ENCODE peak calls at places on chromosomes 1 and 21, in ten cellular contexts. C, M, V, H, K, D, Q, X, B and W are unnamed samples.

GRCh38 chr1:200252526-200252925 is 157.3 kb downstream of the ZNF281 start:
- DNase-seq in C (peak; percentile 56), M (no peak), V (no peak), H (no peak), K (no peak), D (no peak), Q (no peak), X (no peak), B (no peak), W (no peak)

GRCh38 chr21:29238052-29238966 is 60.4 kb upstream of the BACH1 start:
- DNase-seq in C (no peak), M (no peak), V (no peak), H (no peak), K (no peak), D (no peak), Q (no peak), X (no peak), B (no peak), W (no peak)

GRCh38 chr1:50329332-50329932 is 93.8 kb downstream of the DMRTA2 start:
- DNase-seq in C (no peak), M (no peak), V (no peak), H (peak; percentile 34), K (peak; percentile 20), D (no peak), Q (no peak), X (no peak), B (no peak), W (peak; percentile 26)

GRCh38 chr1:103171041-103171590 is 62.8 kb upstream of the COL11A1 start:
- DNase-seq in C (no peak), M (no peak), V (no peak), H (no peak), K (no peak), D (no peak), Q (no peak), X (peak; percentile 6), B (no peak), W (no peak)

GRCh38 chr1:224433671-224434446 is 738 bp downstream of the WDR26 start:
- DNase-seq in C (peak; percentile 33), M (no peak), V (peak; percentile 38), H (peak; percentile 55), K (peak; percentile 15), D (peak; percentile 26), Q (peak; percentile 32), X (peak; percentile 44), B (peak; percentile 54), W (peak; percentile 44)

GRCh38 chr1:167791281-167792209 is 69.8 kb downstream of the MPZL1 start:
- DNase-seq in C (peak; percentile 87), M (no peak), V (no peak), H (no peak), K (no peak), D (no peak), Q (no peak), X (peak; percentile 28), B (no peak), W (no peak)

GRCh38 chr1:18820791-18821641 is 38.4 kb downstream of the TAS1R2 start:
- DNase-seq in C (peak; percentile 47), M (peak; percentile 38), V (peak; percentile 42), H (peak; percentile 11), K (peak; percentile 47), D (peak; percentile 80), Q (peak; percentile 50), X (peak; percentile 90), B (peak; percentile 88), W (peak; percentile 84)

GRCh38 chr1:232110281-232111090 is 483.9 kb downstream of the DISC1 start:
- DNase-seq in C (peak; percentile 83), M (no peak), V (no peak), H (peak; percentile 73), K (peak; percentile 92), D (no peak), Q (no peak), X (peak; percentile 16), B (no peak), W (no peak)

GRCh38 chr1:222040163-222040900 is 298.4 kb upstream of the DUSP10 start:
- DNase-seq in C (peak; percentile 21), M (no peak), V (no peak), H (no peak), K (no peak), D (no peak), Q (no peak), X (no peak), B (no peak), W (no peak)

GRCh38 chr21:35475006-35475405 is 425.9 kb upstream of the RUNX1 start:
- DNase-seq in C (peak; percentile 50), M (no peak), V (no peak), H (no peak), K (peak; percentile 49), D (no peak), Q (no peak), X (no peak), B (no peak), W (no peak)

GRCh38 chr1:100249155-100249536 is 488 bp downstream of the DBT start:
- DNase-seq in C (no peak), M (no peak), V (no peak), H (no peak), K (no peak), D (no peak), Q (no peak), X (peak; percentile 12), B (no peak), W (no peak)

GRCh38 chr1:184693011-184693410 is 61.6 kb downstream of the EDEM3 start:
- DNase-seq in C (peak; percentile 91), M (no peak), V (no peak), H (no peak), K (no peak), D (no peak), Q (no peak), X (no peak), B (no peak), W (no peak)

GRCh38 chr1:229013981-229014380 is 256.9 kb upstream of the RAB4A start:
- DNase-seq in C (no peak), M (no peak), V (no peak), H (no peak), K (no peak), D (no peak), Q (no peak), X (no peak), B (no peak), W (no peak)

GRCh38 chr21:27681841-27682240 is 715.0 kb upstream of the ADAMTS5 start:
- DNase-seq in C (peak; percentile 18), M (no peak), V (no peak), H (no peak), K (peak; percentile 4), D (no peak), Q (no peak), X (no peak), B (no peak), W (no peak)

GRCh38 chr21:33760641-33761103 is 118.4 kb downstream of the ITSN1 start:
- DNase-seq in C (peak; percentile 79), M (no peak), V (no peak), H (no peak), K (peak; percentile 39), D (no peak), Q (no peak), X (no peak), B (no peak), W (no peak)

GRCh38 chr21:17537299-17537698 is 24.5 kb downstream of the CXADR start:
- DNase-seq in C (no peak), M (no peak), V (no peak), H (no peak), K (peak; percentile 21), D (peak; percentile 45), Q (no peak), X (no peak), B (no peak), W (no peak)

GRCh38 chr1:59044535-59045121 is 252.3 kb upstream of the FGGY start:
- DNase-seq in C (no peak), M (no peak), V (no peak), H (no peak), K (no peak), D (no peak), Q (no peak), X (no peak), B (no peak), W (no peak)

GRCh38 chr1:112388436-112388835 is 7.6 kb upstream of the CTTNBP2NL start:
- DNase-seq in C (peak; percentile 68), M (no peak), V (no peak), H (peak; percentile 53), K (peak; percentile 56), D (no peak), Q (no peak), X (no peak), B (no peak), W (no peak)

GRCh38 chr1:169550294-169550693 is 36.0 kb downstream of the F5 start:
- DNase-seq in C (peak; percentile 16), M (no peak), V (no peak), H (peak; percentile 46), K (peak; percentile 30), D (peak; percentile 54), Q (no peak), X (peak; percentile 63), B (peak; percentile 36), W (peak; percentile 13)

GRCh38 chr1:183148599-183148998 is 37.5 kb upstream of the LAMC2 start:
- DNase-seq in C (peak; percentile 64), M (no peak), V (no peak), H (no peak), K (no peak), D (no peak), Q (no peak), X (peak; percentile 22), B (no peak), W (no peak)

GRCh38 chr1:241611063-241611462 is 29.1 kb downstream of the CHML start:
- DNase-seq in C (peak; percentile 61), M (no peak), V (no peak), H (peak; percentile 70), K (peak; percentile 68), D (peak; percentile 56), Q (no peak), X (peak; percentile 76), B (peak; percentile 36), W (peak; percentile 19)

GRCh38 chr1:93712741-93713140 is 31.1 kb upstream of the BCAR3 start:
- DNase-seq in C (no peak), M (no peak), V (no peak), H (no peak), K (no peak), D (no peak), Q (no peak), X (no peak), B (no peak), W (no peak)

GRCh38 chr1:46193984-46194570 is 4.2 kb downstream of the POMGNT1 start:
- DNase-seq in C (no peak), M (no peak), V (no peak), H (no peak), K (no peak), D (no peak), Q (no peak), X (peak; percentile 4), B (no peak), W (no peak)

GRCh38 chr21:45363921-45364463 is 41.0 kb upstream of the COL18A1 start:
- DNase-seq in C (peak; percentile 100), M (peak; percentile 20), V (no peak), H (no peak), K (peak; percentile 99), D (no peak), Q (peak; percentile 86), X (peak; percentile 84), B (peak; percentile 68), W (no peak)

GRCh38 chr1:72062584-72062983 is 219.8 kb downstream of the NEGR1 start:
- DNase-seq in C (peak; percentile 36), M (no peak), V (no peak), H (no peak), K (no peak), D (no peak), Q (no peak), X (no peak), B (no peak), W (no peak)

GRCh38 chr1:12173631-12174121 is 6.9 kb downstream of the TNFRSF1B start:
- DNase-seq in C (no peak), M (peak; percentile 13), V (peak; percentile 96), H (no peak), K (no peak), D (no peak), Q (peak; percentile 54), X (no peak), B (peak; percentile 74), W (no peak)

GRCh38 chr21:31187499-31187898 is 149.2 kb upstream of the KRTAP19-8 start:
- DNase-seq in C (no peak), M (no peak), V (no peak), H (no peak), K (no peak), D (no peak), Q (no peak), X (no peak), B (no peak), W (no peak)

GRCh38 chr1:61052393-61053280 is 29.7 kb upstream of the NFIA start:
- DNase-seq in C (no peak), M (no peak), V (no peak), H (no peak), K (no peak), D (no peak), Q (no peak), X (no peak), B (no peak), W (no peak)